ENCODE peak calls at places on chromosome 21, in eight cellular contexts. Z is ovary, I is body of pancreas, F is GM12892, Y is NB4, O is A549, P is transverse colon, T is suprapubic skin. D is an unnamed sample.

GRCh38 chr21:43343992-43344886 is 82.7 kb downstream of the SIK1 start:
- DNase-seq in Z (peak), I (peak), F (no peak), Y (no peak), O (peak), P (no peak), T (no peak), D (no peak)

GRCh38 chr21:32949701-32950100 is 76.0 kb upstream of the OLIG2 start:
- DNase-seq in Z (no peak), I (no peak), F (no peak), Y (no peak), O (no peak), P (no peak), T (no peak), D (peak)

GRCh38 chr21:27681038-27681437 is 714.1 kb upstream of the ADAMTS5 start:
- DNase-seq in Z (no peak), I (no peak), F (no peak), Y (no peak), O (no peak), P (no peak), T (no peak), D (no peak)

GRCh38 chr21:40680311-40680710 is 166.6 kb downstream of the DSCAM start:
- DNase-seq in Z (no peak), I (no peak), F (no peak), Y (no peak), O (no peak), P (no peak), T (no peak), D (no peak)

GRCh38 chr21:15065381-15066230 is 806 bp upstream of the NRIP1 start:
- DNase-seq in Z (peak), I (peak), F (no peak), Y (peak), O (peak), P (peak), T (peak), D (peak)

GRCh38 chr21:14869984-14870840 is 194.6 kb downstream of the NRIP1 start:
- DNase-seq in Z (no peak), I (no peak), F (no peak), Y (no peak), O (no peak), P (no peak), T (no peak), D (no peak)

GRCh38 chr21:46068516-46069079 is 29.3 kb upstream of the COL6A2 start:
- DNase-seq in Z (peak), I (no peak), F (no peak), Y (no peak), O (no peak), P (no peak), T (no peak), D (no peak)

GRCh38 chr21:45248301-45248892 is 39.3 kb downstream of the POFUT2 start:
- DNase-seq in Z (no peak), I (no peak), F (no peak), Y (no peak), O (no peak), P (no peak), T (no peak), D (no peak)

GRCh38 chr21:45211661-45212060 is 76.0 kb downstream of the POFUT2 start:
- DNase-seq in Z (no peak), I (no peak), F (no peak), Y (peak), O (no peak), P (no peak), T (no peak), D (peak)

GRCh38 chr21:29939859-29940245 is at the start of gene GRIK1:
- DNase-seq in Z (no peak), I (peak), F (no peak), Y (no peak), O (no peak), P (no peak), T (no peak), D (peak)

GRCh38 chr21:31446206-31446900 is 102.3 kb upstream of the TIAM1 start:
- DNase-seq in Z (no peak), I (no peak), F (no peak), Y (peak), O (no peak), P (no peak), T (no peak), D (no peak)

GRCh38 chr21:37338671-37339526 is 27.7 kb upstream of the DYRK1A start:
- DNase-seq in Z (peak), I (peak), F (no peak), Y (peak), O (peak), P (no peak), T (no peak), D (peak)

GRCh38 chr21:45817345-45817744 is 164.2 kb upstream of the COL6A1 start:
- DNase-seq in Z (no peak), I (no peak), F (no peak), Y (peak), O (no peak), P (no peak), T (no peak), D (no peak)

GRCh38 chr21:45370575-45370974 is 34.4 kb upstream of the COL18A1 start:
- DNase-seq in Z (peak), I (no peak), F (no peak), Y (no peak), O (no peak), P (no peak), T (no peak), D (no peak)

GRCh38 chr21:28884976-28885852 is 107.5 kb downstream of the LTN1 start:
- DNase-seq in Z (peak), I (peak), F (peak), Y (peak), O (peak), P (peak), T (peak), D (peak)
- TF ChIP-seq POLR2A in Z (peak), I (peak), F (peak), Y (peak), O (peak), P (peak), T (peak), D (peak)

GRCh38 chr21:38346286-38346685 is 89.5 kb downstream of the KCNJ15 start:
- DNase-seq in Z (no peak), I (no peak), F (no peak), Y (no peak), O (no peak), P (no peak), T (no peak), D (no peak)

GRCh38 chr21:38340131-38340530 is 83.3 kb downstream of the KCNJ15 start:
- DNase-seq in Z (no peak), I (no peak), F (no peak), Y (no peak), O (no peak), P (no peak), T (no peak), D (no peak)

GRCh38 chr21:38342734-38343133 is 85.9 kb downstream of the KCNJ15 start:
- DNase-seq in Z (no peak), I (no peak), F (no peak), Y (no peak), O (peak), P (no peak), T (no peak), D (no peak)

GRCh38 chr21:38341546-38342012 is 84.8 kb downstream of the KCNJ15 start:
- DNase-seq in Z (no peak), I (peak), F (no peak), Y (no peak), O (no peak), P (no peak), T (no peak), D (no peak)

GRCh38 chr21:38343691-38344090 is 86.9 kb downstream of the KCNJ15 start:
- DNase-seq in Z (no peak), I (peak), F (no peak), Y (no peak), O (peak), P (no peak), T (no peak), D (no peak)
- TF ChIP-seq POLR2A in Z (no peak), I (no peak), F (no peak), Y (no peak), O (no peak), P (no peak), T (no peak), D (no peak)

DNA sequence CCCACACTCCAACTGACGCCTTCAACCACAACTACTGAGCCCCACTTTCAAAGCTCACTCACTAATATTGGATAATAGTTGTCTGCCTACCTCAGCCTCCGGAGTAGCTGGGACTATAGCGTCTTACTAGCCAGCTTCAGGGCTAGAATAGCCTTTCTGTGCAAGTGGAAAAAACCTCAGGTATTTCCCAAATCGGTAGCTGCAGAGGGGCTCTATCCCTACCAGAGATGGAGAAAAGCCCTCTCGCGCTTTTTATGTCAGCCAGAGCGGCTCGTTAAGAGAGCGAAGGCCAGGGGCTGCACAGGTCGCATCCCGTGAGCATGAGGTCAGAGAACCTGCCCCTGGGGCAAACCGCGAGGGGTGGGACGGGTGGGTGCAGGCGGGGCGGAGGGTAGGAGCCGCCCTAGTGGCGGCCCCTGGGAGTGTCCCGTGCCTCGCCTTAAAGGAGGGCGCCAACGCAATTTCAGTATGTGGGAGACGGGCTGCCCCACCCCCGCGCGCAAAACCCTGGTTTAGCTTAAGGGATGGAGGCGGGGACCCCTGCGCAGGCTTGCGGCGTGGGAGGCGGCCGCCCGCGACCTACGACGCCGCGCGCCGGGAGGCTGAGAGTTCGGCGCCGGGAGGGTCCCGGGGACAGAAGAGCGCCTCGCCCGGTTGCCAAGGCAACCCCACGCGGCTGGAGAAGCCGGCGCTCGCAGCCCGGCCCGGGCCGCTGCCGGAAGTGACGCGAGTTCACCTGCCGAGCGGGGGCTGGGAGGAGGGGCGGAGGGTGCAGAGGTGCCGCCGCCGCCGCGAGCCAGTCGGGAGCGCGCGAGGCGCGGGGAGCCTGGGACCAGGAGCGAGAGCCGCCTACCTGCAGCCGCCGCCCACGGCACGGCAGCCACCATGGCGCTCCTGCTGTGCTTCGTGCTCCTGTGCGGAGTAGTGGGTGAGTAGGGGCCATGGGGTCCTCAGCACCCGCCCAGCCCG is at the start of gene CXADR:
- DNase-seq in Z (peak), I (peak), F (peak), Y (no peak), O (peak), P (peak), T (peak), D (peak)
- TF ChIP-seq POLR2A in Z (no peak), I (peak), F (no peak), Y (no peak), O (peak), P (peak), T (peak), D (no peak)

GRCh38 chr21:42040411-42041180 is 30.4 kb upstream of the ZBTB21 start:
- DNase-seq in Z (no peak), I (peak), F (no peak), Y (no peak), O (peak), P (no peak), T (no peak), D (no peak)
- TF ChIP-seq POLR2A in Z (no peak), I (no peak), F (no peak), Y (no peak), O (no peak), P (no peak), T (no peak), D (no peak)

GRCh38 chr21:25567472-25567871 is 39.8 kb downstream of the MRPL39 start:
- DNase-seq in Z (no peak), I (no peak), F (no peak), Y (no peak), O (no peak), P (no peak), T (no peak), D (no peak)
- TF ChIP-seq POLR2A in Z (no peak), I (no peak), F (peak), Y (no peak), O (no peak), P (no peak), T (no peak), D (no peak)